ENCODE peak calls at places on chromosomes 1 and 21, in nine cellular contexts. C is transverse colon, W is stomach, F is sigmoid colon, M is A549, K is tibial nerve, Q is ovary, L is SK-N-SH, Z is HepG2. Y is an unnamed sample. For H3K9me3, the result is how much of the 10 kb centered on the place peaks cover.

GRCh38 chr1:51189421-51190073 is 46.5 kb upstream of the RNF11 start:
- DNase-seq in C (peak), W (peak), F (no peak), M (peak), K (peak), Q (no peak), L (peak), Z (peak), Y (no peak)

GRCh38 chr1:40853113-40853999 is 8.8 kb downstream of the CITED4 start:
- DNase-seq in C (no peak), W (no peak), F (no peak), M (no peak), K (no peak), Q (no peak), L (no peak), Z (no peak), Y (no peak)

GRCh38 chr1:100538935-100539835 is 1.2 kb downstream of the GPR88 start:
- DNase-seq in C (no peak), W (peak), F (peak), M (no peak), K (no peak), Q (peak), L (peak), Z (no peak), Y (no peak)

GRCh38 chr1:7681401-7681800 is 89.7 kb upstream of the VAMP3 start:
- DNase-seq in C (no peak), W (no peak), F (no peak), M (no peak), K (no peak), Q (no peak), L (no peak), Z (no peak), Y (no peak)

GRCh38 chr1:172837816-172838680 is 179.1 kb downstream of the FASLG start:
- DNase-seq in C (no peak), W (no peak), F (no peak), M (no peak), K (no peak), Q (no peak), L (no peak), Z (no peak), Y (no peak)

GRCh38 chr1:162011337-162012012 is 12.2 kb downstream of the OLFML2B start:
- DNase-seq in C (no peak), W (no peak), F (peak), M (no peak), K (no peak), Q (no peak), L (no peak), Z (no peak), Y (no peak)

GRCh38 chr21:45421846-45422775 is 17.1 kb downstream of the COL18A1 start:
- DNase-seq in C (no peak), W (no peak), F (peak), M (no peak), K (no peak), Q (peak), L (no peak), Z (no peak), Y (no peak)

GRCh38 chr1:19442150-19443096 is 42.9 kb downstream of the CAPZB start:
- DNase-seq in C (no peak), W (no peak), F (peak), M (no peak), K (no peak), Q (peak), L (no peak), Z (no peak), Y (no peak)

GRCh38 chr1:197958438-197958837 is 41.3 kb downstream of the LHX9 start:
- DNase-seq in C (no peak), W (no peak), F (no peak), M (no peak), K (no peak), Q (no peak), L (no peak), Z (no peak), Y (no peak)

DNA sequence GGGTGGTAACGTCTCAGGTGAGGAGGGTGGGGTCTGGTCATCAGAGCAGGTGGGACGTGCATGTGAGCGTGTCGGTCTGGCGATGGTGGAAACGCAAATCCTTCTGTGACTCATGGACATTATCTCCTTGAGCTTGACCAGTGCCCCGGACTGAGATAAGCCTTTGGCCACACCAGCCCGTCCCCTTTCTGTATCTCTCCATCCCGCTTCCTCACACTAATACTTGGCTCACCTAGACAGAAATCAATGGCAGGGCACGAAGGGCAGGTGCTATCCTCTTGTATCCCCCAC is 7.9 kb upstream of the AQP10 start:
- DNase-seq in C (no peak), W (no peak), F (no peak), M (no peak), K (no peak), Q (no peak), L (no peak), Z (no peak), Y (no peak)
- H3K9me3 ChIP-seq in C (under half), W (under half), F (under half), M (under half), K (under half), Q (under half), L (under half), Z (under half), Y (under half)

GRCh38 chr1:226308166-226308722 is 720 bp downstream of the LIN9 start:
- DNase-seq in C (peak), W (peak), F (no peak), M (peak), K (no peak), Q (no peak), L (no peak), Z (no peak), Y (no peak)
- TF ChIP-seq EP300 in C (no peak), W (no peak), F (no peak), M (no peak), K (no peak), Q (no peak), L (no peak), Z (no peak), Y (no peak)

GRCh38 chr1:201457508-201457960 is 11.5 kb downstream of the PHLDA3 start:
- DNase-seq in C (no peak), W (no peak), F (no peak), M (no peak), K (no peak), Q (no peak), L (no peak), Z (no peak), Y (no peak)
- H3K27ac ChIP-seq in C (peak), W (no peak), F (peak), M (peak), K (peak), Q (no peak), L (peak), Z (no peak), Y (no peak)

DNA sequence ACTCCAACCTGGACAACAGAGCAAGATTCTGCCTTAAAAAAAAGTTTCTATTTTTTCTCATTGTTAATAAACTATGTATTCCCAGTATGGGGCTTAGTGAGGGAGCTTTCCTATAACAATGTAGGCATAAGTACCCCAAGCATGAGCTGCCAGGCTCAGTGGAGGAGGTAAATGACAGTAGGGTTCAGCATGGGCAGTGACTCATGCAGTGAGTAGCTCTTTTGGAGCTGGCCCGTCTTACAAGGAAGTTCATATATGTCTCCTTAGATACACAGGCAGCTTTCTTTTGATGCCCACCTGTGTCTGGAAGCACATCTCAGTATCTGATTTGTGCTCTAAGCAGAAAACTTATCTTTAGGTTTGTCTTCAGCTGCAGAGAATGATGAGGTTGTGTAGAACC is 57.9 kb downstream of the ZNF678 start:
- DNase-seq in C (no peak), W (no peak), F (no peak), M (no peak), K (no peak), Q (no peak), L (no peak), Z (no peak), Y (peak)
- H3K9me3 ChIP-seq in C (under half), W (half or more), F (under half), M (half or more), K (half or more), Q (under half), L (under half), Z (half or more), Y (under half)

DNA sequence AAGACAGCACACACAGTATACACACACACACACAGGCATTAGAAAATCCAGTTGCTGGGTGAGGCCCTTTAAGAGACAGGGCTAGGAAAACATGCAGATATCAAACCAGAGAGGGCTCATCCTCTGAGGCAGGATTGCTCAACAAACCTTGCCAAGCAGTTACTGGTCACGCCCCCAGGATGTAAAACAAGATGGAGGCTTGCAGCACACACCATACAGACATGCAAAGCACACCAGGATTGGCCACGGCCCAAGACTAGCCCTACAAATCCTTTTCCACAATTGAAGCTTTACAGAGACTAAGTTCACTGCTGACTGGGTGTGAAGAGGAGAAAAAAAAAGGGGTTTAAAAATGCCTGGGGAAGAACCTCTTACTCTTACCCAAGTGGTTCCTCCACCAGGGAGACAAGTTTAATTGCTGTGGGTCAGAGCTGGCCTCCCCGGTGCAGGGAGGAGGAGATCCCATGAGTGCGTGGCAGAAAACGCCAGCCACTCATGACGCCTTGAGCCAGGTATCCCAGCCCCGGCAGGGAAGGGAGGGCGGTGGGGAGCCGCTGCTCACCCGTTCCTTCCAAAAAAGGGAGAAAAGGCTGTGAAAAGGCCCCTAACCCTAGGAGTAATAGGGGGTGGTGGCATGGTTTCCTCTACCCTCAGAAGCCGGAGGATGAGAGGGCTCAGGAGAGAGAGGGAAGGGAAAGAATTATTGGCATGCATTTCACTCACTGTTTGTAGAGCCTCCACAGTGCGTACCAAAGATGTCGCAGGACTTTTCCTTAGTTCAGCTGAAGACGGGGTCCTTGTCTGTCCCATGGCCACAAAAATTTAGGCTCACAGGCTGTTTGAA is 594.6 kb upstream of the ZP4 start:
- DNase-seq in C (no peak), W (no peak), F (no peak), M (no peak), K (no peak), Q (no peak), L (no peak), Z (no peak), Y (no peak)
- TF ChIP-seq EP300 in C (no peak), W (no peak), F (no peak), M (no peak), K (no peak), Q (no peak), L (no peak), Z (no peak), Y (no peak)

GRCh38 chr1:207904377-207904902 is 6.5 kb downstream of the CD34 start:
- DNase-seq in C (no peak), W (no peak), F (no peak), M (no peak), K (peak), Q (no peak), L (no peak), Z (no peak), Y (no peak)
- H3K27ac ChIP-seq in C (no peak), W (no peak), F (no peak), M (no peak), K (no peak), Q (no peak), L (no peak), Z (no peak), Y (peak)

Y was measured in esophagus muscularis mucosa.